ENCODE peak calls at places on chromosomes 6 and 20, in five cellular contexts. One of them, this sample, is unnamed.

GRCh38 chr6:4577406-4577805 is 198.8 kb upstream of the CDYL start:
- DNase-seq in M059J: peak
- DNase-seq in Right ventricle myocardium superior: no peak
- DNase-seq in EL: peak
- DNase-seq in activated CD4-positive, alpha-beta T cell treated with anti-CD3 and anti-CD28 coated beads, Interleukin-2, amount 50 U/mL, for 48 hours: no peak
- DNase-seq in this sample: no peak

GRCh38 chr20:62739581-62740285 is 31.1 kb downstream of the NTSR1 start:
- DNase-seq in M059J: peak
- DNase-seq in Right ventricle myocardium superior: peak
- DNase-seq in EL: peak
- DNase-seq in activated CD4-positive, alpha-beta T cell treated with anti-CD3 and anti-CD28 coated beads, Interleukin-2, amount 50 U/mL, for 48 hours: peak
- DNase-seq in this sample: peak

GRCh38 chr6:165636015-165636414 is 27.0 kb downstream of the PDE10A start:
- DNase-seq in M059J: no peak
- DNase-seq in Right ventricle myocardium superior: no peak
- DNase-seq in EL: no peak
- DNase-seq in activated CD4-positive, alpha-beta T cell treated with anti-CD3 and anti-CD28 coated beads, Interleukin-2, amount 50 U/mL, for 48 hours: no peak
- DNase-seq in this sample: no peak

GRCh38 chr6:79422666-79423065 is 114.6 kb downstream of the LCA5 start:
- DNase-seq in M059J: no peak
- DNase-seq in Right ventricle myocardium superior: no peak
- DNase-seq in EL: no peak
- DNase-seq in activated CD4-positive, alpha-beta T cell treated with anti-CD3 and anti-CD28 coated beads, Interleukin-2, amount 50 U/mL, for 48 hours: no peak
- DNase-seq in this sample: no peak

GRCh38 chr20:57392130-57392445 is 892 bp downstream of the RBM38 start:
- DNase-seq in M059J: no peak
- DNase-seq in Right ventricle myocardium superior: no peak
- DNase-seq in EL: no peak
- DNase-seq in activated CD4-positive, alpha-beta T cell treated with anti-CD3 and anti-CD28 coated beads, Interleukin-2, amount 50 U/mL, for 48 hours: no peak
- DNase-seq in this sample: no peak

GRCh38 chr20:60092729-60093128 is 134.5 kb downstream of the CDH26 start:
- DNase-seq in M059J: no peak
- DNase-seq in Right ventricle myocardium superior: no peak
- DNase-seq in EL: no peak
- DNase-seq in activated CD4-positive, alpha-beta T cell treated with anti-CD3 and anti-CD28 coated beads, Interleukin-2, amount 50 U/mL, for 48 hours: no peak
- DNase-seq in this sample: no peak

GRCh38 chr20:62899633-62900051 is 26.7 kb downstream of the DIDO1 start:
- DNase-seq in M059J: no peak
- DNase-seq in Right ventricle myocardium superior: no peak
- DNase-seq in EL: no peak
- DNase-seq in activated CD4-positive, alpha-beta T cell treated with anti-CD3 and anti-CD28 coated beads, Interleukin-2, amount 50 U/mL, for 48 hours: no peak
- DNase-seq in this sample: no peak

GRCh38 chr6:21134401-21134800 is 459.1 kb upstream of the SOX4 start:
- DNase-seq in M059J: no peak
- DNase-seq in Right ventricle myocardium superior: no peak
- DNase-seq in EL: no peak
- DNase-seq in activated CD4-positive, alpha-beta T cell treated with anti-CD3 and anti-CD28 coated beads, Interleukin-2, amount 50 U/mL, for 48 hours: no peak
- DNase-seq in this sample: no peak

GRCh38 chr20:63086421-63087235 is 79.9 kb upstream of the BHLHE23 start:
- DNase-seq in M059J: no peak
- DNase-seq in Right ventricle myocardium superior: peak
- DNase-seq in EL: no peak
- DNase-seq in activated CD4-positive, alpha-beta T cell treated with anti-CD3 and anti-CD28 coated beads, Interleukin-2, amount 50 U/mL, for 48 hours: no peak
- DNase-seq in this sample: no peak

GRCh38 chr6:148869589-148869988 is 122.8 kb downstream of the UST start:
- DNase-seq in M059J: peak
- DNase-seq in Right ventricle myocardium superior: no peak
- DNase-seq in EL: peak
- DNase-seq in activated CD4-positive, alpha-beta T cell treated with anti-CD3 and anti-CD28 coated beads, Interleukin-2, amount 50 U/mL, for 48 hours: no peak
- DNase-seq in this sample: no peak

GRCh38 chr20:58552366-58552934 is 37.3 kb upstream of the APCDD1L start:
- DNase-seq in M059J: no peak
- DNase-seq in Right ventricle myocardium superior: no peak
- DNase-seq in EL: no peak
- DNase-seq in activated CD4-positive, alpha-beta T cell treated with anti-CD3 and anti-CD28 coated beads, Interleukin-2, amount 50 U/mL, for 48 hours: no peak
- DNase-seq in this sample: no peak

GRCh38 chr20:32452776-32453466 is 94.8 kb downstream of the ASXL1 start:
- DNase-seq in M059J: no peak
- DNase-seq in Right ventricle myocardium superior: no peak
- DNase-seq in EL: no peak
- DNase-seq in activated CD4-positive, alpha-beta T cell treated with anti-CD3 and anti-CD28 coated beads, Interleukin-2, amount 50 U/mL, for 48 hours: no peak
- DNase-seq in this sample: no peak

GRCh38 chr6:140201787-140202458 is 827.5 kb upstream of the CITED2 start:
- DNase-seq in M059J: no peak
- DNase-seq in Right ventricle myocardium superior: no peak
- DNase-seq in EL: no peak
- DNase-seq in activated CD4-positive, alpha-beta T cell treated with anti-CD3 and anti-CD28 coated beads, Interleukin-2, amount 50 U/mL, for 48 hours: no peak
- DNase-seq in this sample: no peak

GRCh38 chr20:32078777-32079176 is 26.7 kb downstream of the HCK start:
- DNase-seq in M059J: no peak
- DNase-seq in Right ventricle myocardium superior: no peak
- DNase-seq in EL: no peak
- DNase-seq in activated CD4-positive, alpha-beta T cell treated with anti-CD3 and anti-CD28 coated beads, Interleukin-2, amount 50 U/mL, for 48 hours: no peak
- DNase-seq in this sample: no peak

GRCh38 chr20:16393297-16393696 is 180.0 kb downstream of the KIF16B start:
- DNase-seq in M059J: no peak
- DNase-seq in Right ventricle myocardium superior: no peak
- DNase-seq in EL: no peak
- DNase-seq in activated CD4-positive, alpha-beta T cell treated with anti-CD3 and anti-CD28 coated beads, Interleukin-2, amount 50 U/mL, for 48 hours: no peak
- DNase-seq in this sample: no peak

GRCh38 chr6:1603708-1604346 is 5.9 kb upstream of the FOXC1 start:
- DNase-seq in M059J: no peak
- DNase-seq in Right ventricle myocardium superior: no peak
- DNase-seq in EL: no peak
- DNase-seq in activated CD4-positive, alpha-beta T cell treated with anti-CD3 and anti-CD28 coated beads, Interleukin-2, amount 50 U/mL, for 48 hours: no peak
- DNase-seq in this sample: no peak

GRCh38 chr6:121590438-121590837 is 155.0 kb downstream of the GJA1 start:
- DNase-seq in M059J: no peak
- DNase-seq in Right ventricle myocardium superior: no peak
- DNase-seq in EL: no peak
- DNase-seq in activated CD4-positive, alpha-beta T cell treated with anti-CD3 and anti-CD28 coated beads, Interleukin-2, amount 50 U/mL, for 48 hours: no peak
- DNase-seq in this sample: no peak

GRCh38 chr20:1569417-1569861 is 11.9 kb upstream of the SIRPD start:
- DNase-seq in M059J: peak
- DNase-seq in Right ventricle myocardium superior: peak
- DNase-seq in EL: peak
- DNase-seq in activated CD4-positive, alpha-beta T cell treated with anti-CD3 and anti-CD28 coated beads, Interleukin-2, amount 50 U/mL, for 48 hours: no peak
- DNase-seq in this sample: no peak

GRCh38 chr6:152462716-152463115 is 174.4 kb downstream of the SYNE1 start:
- DNase-seq in M059J: peak
- DNase-seq in Right ventricle myocardium superior: no peak
- DNase-seq in EL: no peak
- DNase-seq in activated CD4-positive, alpha-beta T cell treated with anti-CD3 and anti-CD28 coated beads, Interleukin-2, amount 50 U/mL, for 48 hours: no peak
- DNase-seq in this sample: no peak

GRCh38 chr20:52754366-52754765 is 217.8 kb upstream of the TSHZ2 start:
- DNase-seq in M059J: peak
- DNase-seq in Right ventricle myocardium superior: no peak
- DNase-seq in EL: no peak
- DNase-seq in activated CD4-positive, alpha-beta T cell treated with anti-CD3 and anti-CD28 coated beads, Interleukin-2, amount 50 U/mL, for 48 hours: no peak
- DNase-seq in this sample: no peak

GRCh38 chr6:157289764-157290163 is 33.6 kb downstream of the TMEM242 start:
- DNase-seq in M059J: no peak
- DNase-seq in Right ventricle myocardium superior: no peak
- DNase-seq in EL: no peak
- DNase-seq in activated CD4-positive, alpha-beta T cell treated with anti-CD3 and anti-CD28 coated beads, Interleukin-2, amount 50 U/mL, for 48 hours: no peak
- DNase-seq in this sample: no peak

GRCh38 chr6:135739288-135739687 is 112.2 kb upstream of the PDE7B start:
- DNase-seq in M059J: peak
- DNase-seq in Right ventricle myocardium superior: no peak
- DNase-seq in EL: peak
- DNase-seq in activated CD4-positive, alpha-beta T cell treated with anti-CD3 and anti-CD28 coated beads, Interleukin-2, amount 50 U/mL, for 48 hours: no peak
- DNase-seq in this sample: no peak

GRCh38 chr20:49769125-49769581 is 43.5 kb upstream of the SLC9A8 start:
- DNase-seq in M059J: no peak
- DNase-seq in Right ventricle myocardium superior: no peak
- DNase-seq in EL: no peak
- DNase-seq in activated CD4-positive, alpha-beta T cell treated with anti-CD3 and anti-CD28 coated beads, Interleukin-2, amount 50 U/mL, for 48 hours: no peak
- DNase-seq in this sample: no peak

GRCh38 chr6:1027109-1027794 is 284.6 kb upstream of the FOXQ1 start:
- DNase-seq in M059J: peak
- DNase-seq in Right ventricle myocardium superior: no peak
- DNase-seq in EL: peak
- DNase-seq in activated CD4-positive, alpha-beta T cell treated with anti-CD3 and anti-CD28 coated beads, Interleukin-2, amount 50 U/mL, for 48 hours: no peak
- DNase-seq in this sample: no peak

GRCh38 chr6:41712651-41713103 is 22.7 kb downstream of the TFEB start:
- DNase-seq in M059J: no peak
- DNase-seq in Right ventricle myocardium superior: peak
- DNase-seq in EL: no peak
- DNase-seq in activated CD4-positive, alpha-beta T cell treated with anti-CD3 and anti-CD28 coated beads, Interleukin-2, amount 50 U/mL, for 48 hours: no peak
- DNase-seq in this sample: no peak

GRCh38 chr6:39938773-39939381 is 4.6 kb upstream of the MOCS1 start:
- DNase-seq in M059J: no peak
- DNase-seq in Right ventricle myocardium superior: no peak
- DNase-seq in EL: no peak
- DNase-seq in activated CD4-positive, alpha-beta T cell treated with anti-CD3 and anti-CD28 coated beads, Interleukin-2, amount 50 U/mL, for 48 hours: no peak
- DNase-seq in this sample: no peak

GRCh38 chr6:11362481-11363018 is 130.1 kb upstream of the NEDD9 start:
- DNase-seq in M059J: no peak
- DNase-seq in Right ventricle myocardium superior: no peak
- DNase-seq in EL: no peak
- DNase-seq in activated CD4-positive, alpha-beta T cell treated with anti-CD3 and anti-CD28 coated beads, Interleukin-2, amount 50 U/mL, for 48 hours: no peak
- DNase-seq in this sample: no peak

GRCh38 chr6:148771212-148771601 is 24.4 kb downstream of the UST start:
- DNase-seq in M059J: no peak
- DNase-seq in Right ventricle myocardium superior: peak
- DNase-seq in EL: no peak
- DNase-seq in activated CD4-positive, alpha-beta T cell treated with anti-CD3 and anti-CD28 coated beads, Interleukin-2, amount 50 U/mL, for 48 hours: no peak
- DNase-seq in this sample: no peak

GRCh38 chr6:13565921-13566320 is 8.5 kb upstream of the SIRT5 start:
- DNase-seq in M059J: no peak
- DNase-seq in Right ventricle myocardium superior: no peak
- DNase-seq in EL: no peak
- DNase-seq in activated CD4-positive, alpha-beta T cell treated with anti-CD3 and anti-CD28 coated beads, Interleukin-2, amount 50 U/mL, for 48 hours: no peak
- DNase-seq in this sample: no peak

GRCh38 chr6:105835373-105835772 is 250.8 kb upstream of the PRDM1 start:
- DNase-seq in M059J: peak
- DNase-seq in Right ventricle myocardium superior: no peak
- DNase-seq in EL: peak
- DNase-seq in activated CD4-positive, alpha-beta T cell treated with anti-CD3 and anti-CD28 coated beads, Interleukin-2, amount 50 U/mL, for 48 hours: no peak
- DNase-seq in this sample: no peak

GRCh38 chr20:62553838-62554161 is 78.0 kb upstream of the GATA5 start:
- DNase-seq in M059J: no peak
- DNase-seq in Right ventricle myocardium superior: no peak
- DNase-seq in EL: no peak
- DNase-seq in activated CD4-positive, alpha-beta T cell treated with anti-CD3 and anti-CD28 coated beads, Interleukin-2, amount 50 U/mL, for 48 hours: no peak
- DNase-seq in this sample: no peak

GRCh38 chr20:34578521-34579147 is 20.1 kb downstream of the MAP1LC3A start:
- DNase-seq in M059J: no peak
- DNase-seq in Right ventricle myocardium superior: peak
- DNase-seq in EL: no peak
- DNase-seq in activated CD4-positive, alpha-beta T cell treated with anti-CD3 and anti-CD28 coated beads, Interleukin-2, amount 50 U/mL, for 48 hours: no peak
- DNase-seq in this sample: no peak

GRCh38 chr6:42254505-42254904 is 36.8 kb upstream of the MRPS10 start:
- DNase-seq in M059J: no peak
- DNase-seq in Right ventricle myocardium superior: no peak
- DNase-seq in EL: no peak
- DNase-seq in activated CD4-positive, alpha-beta T cell treated with anti-CD3 and anti-CD28 coated beads, Interleukin-2, amount 50 U/mL, for 48 hours: no peak
- DNase-seq in this sample: no peak

GRCh38 chr6:42314571-42314950 is 96.9 kb upstream of the MRPS10 start:
- DNase-seq in M059J: no peak
- DNase-seq in Right ventricle myocardium superior: no peak
- DNase-seq in EL: peak
- DNase-seq in activated CD4-positive, alpha-beta T cell treated with anti-CD3 and anti-CD28 coated beads, Interleukin-2, amount 50 U/mL, for 48 hours: no peak
- DNase-seq in this sample: no peak

GRCh38 chr20:21102691-21103311 is 3.4 kb downstream of the LINC00237 start:
- DNase-seq in M059J: no peak
- DNase-seq in Right ventricle myocardium superior: peak
- DNase-seq in EL: no peak
- DNase-seq in activated CD4-positive, alpha-beta T cell treated with anti-CD3 and anti-CD28 coated beads, Interleukin-2, amount 50 U/mL, for 48 hours: peak
- DNase-seq in this sample: peak

GRCh38 chr6:77492529-77492928 is 29.2 kb upstream of the HTR1B start:
- DNase-seq in M059J: no peak
- DNase-seq in Right ventricle myocardium superior: no peak
- DNase-seq in EL: no peak
- DNase-seq in activated CD4-positive, alpha-beta T cell treated with anti-CD3 and anti-CD28 coated beads, Interleukin-2, amount 50 U/mL, for 48 hours: no peak
- DNase-seq in this sample: no peak

GRCh38 chr6:6717953-6718352 is 129.4 kb downstream of the LY86 start:
- DNase-seq in M059J: peak
- DNase-seq in Right ventricle myocardium superior: no peak
- DNase-seq in EL: no peak
- DNase-seq in activated CD4-positive, alpha-beta T cell treated with anti-CD3 and anti-CD28 coated beads, Interleukin-2, amount 50 U/mL, for 48 hours: no peak
- DNase-seq in this sample: no peak

GRCh38 chr6:28402197-28402596 is 2.6 kb upstream of the ZSCAN12 start:
- DNase-seq in M059J: peak
- DNase-seq in Right ventricle myocardium superior: no peak
- DNase-seq in EL: no peak
- DNase-seq in activated CD4-positive, alpha-beta T cell treated with anti-CD3 and anti-CD28 coated beads, Interleukin-2, amount 50 U/mL, for 48 hours: no peak
- DNase-seq in this sample: no peak

GRCh38 chr20:9306521-9306920 is 207.9 kb upstream of the LAMP5 start:
- DNase-seq in M059J: peak
- DNase-seq in Right ventricle myocardium superior: no peak
- DNase-seq in EL: peak
- DNase-seq in activated CD4-positive, alpha-beta T cell treated with anti-CD3 and anti-CD28 coated beads, Interleukin-2, amount 50 U/mL, for 48 hours: no peak
- DNase-seq in this sample: no peak